ENCODE peak calls at places on chromosome X, in five cellular contexts. U is smooth muscle cell of the brain vasculature, L is iPS-NIHi11, A is amniotic epithelial cell, V is fibroblast of lung. D is an unnamed sample.

GRCh38 chrX:133574716-133575115 is 159.4 kb upstream of the GPC4 start:
- DNase-seq in U (no peak), L (no peak), A (peak; percentile 3), V (no peak), D (no peak)

GRCh38 chrX:13906103-13906502 is 89.2 kb upstream of the GPM6B start:
- DNase-seq in U (no peak), L (peak; percentile 8), A (no peak), V (peak; percentile 39), D (no peak)

GRCh38 chrX:46561931-46562721 is 11.4 kb upstream of the CHST7 start:
- DNase-seq in U (no peak), L (no peak), A (no peak), V (no peak), D (no peak)

GRCh38 chrX:29666361-29666760 is 549.0 kb upstream of the MAGEB2 start:
- DNase-seq in U (no peak), L (no peak), A (peak; percentile 20), V (no peak), D (no peak)

GRCh38 chrX:73562986-73563739 is at the start of gene CHIC1:
- DNase-seq in U (peak; percentile 31), L (peak; percentile 81), A (peak; percentile 60), V (peak; percentile 75), D (peak; percentile 20)

GRCh38 chrX:17846045-17846444 is 15.1 kb downstream of the RAI2 start:
- DNase-seq in U (no peak), L (no peak), A (no peak), V (no peak), D (no peak)

GRCh38 chrX:151386838-151387459 is 10.1 kb upstream of the VMA21 start:
- DNase-seq in U (no peak), L (no peak), A (peak; percentile 64), V (no peak), D (no peak)

GRCh38 chrX:107272431-107272921 is 66.1 kb downstream of the DNAAF6 start:
- DNase-seq in U (no peak), L (peak; percentile 49), A (no peak), V (no peak), D (no peak)

GRCh38 chrX:115894087-115894486 is 276.5 kb upstream of the AGTR2 start:
- DNase-seq in U (no peak), L (no peak), A (no peak), V (no peak), D (no peak)

GRCh38 chrX:145821898-145822567 is 4.4 kb downstream of the SLITRK2 start:
- DNase-seq in U (no peak), L (no peak), A (no peak), V (no peak), D (no peak)

GRCh38 chrX:22234380-22234779 is 38.3 kb upstream of the CBLL2 start:
- DNase-seq in U (no peak), L (no peak), A (no peak), V (no peak), D (no peak)

GRCh38 chrX:56288607-56289006 is 56.5 kb downstream of the KLF8 start:
- DNase-seq in U (no peak), L (no peak), A (no peak), V (no peak), D (no peak)

GRCh38 chrX:10636337-10636736 is 16.0 kb upstream of the MID1 start:
- DNase-seq in U (no peak), L (peak; percentile 58), A (peak; percentile 63), V (peak; percentile 78), D (no peak)

D was measured in SK-N-MC.